ENCODE peak calls at places on chromosomes 2 and 18, in four cellular contexts. I is AG08395, N is upper lobe of right lung, B is breast epithelium. X is an unnamed sample.

GRCh38 chr2:11873766-11874165 is 127.3 kb downstream of the LPIN1 start:
- DNase-seq in I (no peak), N (no peak), B (no peak), X (no peak)

GRCh38 chr2:47009368-47009767 is 93.8 kb upstream of the MCFD2 start:
- DNase-seq in N (no peak), B (no peak), I (no peak), X (no peak)

GRCh38 chr18:14029512-14029911 is 102.7 kb downstream of the ZNF519 start:
- DNase-seq in N (no peak), B (no peak), I (no peak), X (no peak)

GRCh38 chr2:177992992-177993391 is 79.6 kb downstream of the PDE11A start:
- DNase-seq in I (no peak), B (no peak), N (no peak), X (no peak)

GRCh38 chr2:102604754-102605153 is 14.6 kb upstream of the SLC9A2 start:
- DNase-seq in B (no peak), N (no peak), I (no peak), X (no peak)

GRCh38 chr18:57846258-57846657 is 43.1 kb upstream of the ATP8B1 start:
- DNase-seq in N (no peak), B (no peak), I (peak), X (peak)

GRCh38 chr18:532023-532422 is 31.5 kb upstream of the COLEC12 start:
- DNase-seq in I (no peak), N (no peak), B (no peak), X (no peak)

GRCh38 chr2:230619471-230619870 is 93.2 kb upstream of the CAB39 start:
- DNase-seq in B (no peak), N (no peak), I (no peak), X (no peak)

GRCh38 chr18:62784338-62784965 is 69.1 kb downstream of the PHLPP1 start:
- DNase-seq in I (no peak), N (no peak), B (no peak), X (no peak)

GRCh38 chr2:109351164-109351756 is 222.3 kb downstream of the SH3RF3 start:
- DNase-seq in N (peak), B (peak), I (peak), X (peak)

GRCh38 chr18:76564117-76564516 is 69.1 kb upstream of the ZNF516 start:
- DNase-seq in I (no peak), N (no peak), B (no peak), X (no peak)

GRCh38 chr2:240565267-240566202 is 2.7 kb upstream of the RNPEPL1 start:
- DNase-seq in I (peak), B (peak), N (peak), X (peak)

GRCh38 chr18:51643483-51643882 is 446.0 kb upstream of the MEX3C start:
- DNase-seq in I (no peak), N (no peak), B (no peak), X (no peak)

GRCh38 chr2:28583899-28584553 is 88.2 kb downstream of the PLB1 start:
- DNase-seq in I (peak), B (no peak), N (peak), X (peak)

GRCh38 chr2:146806295-146807005 is 1038.4 kb upstream of the ACVR2A start:
- DNase-seq in N (no peak), B (no peak), I (no peak), X (no peak)

GRCh38 chr18:10559566-10560456 is 34.0 kb downstream of the NAPG start:
- DNase-seq in B (no peak), I (peak), N (no peak), X (no peak)

GRCh38 chr18:56315363-56315762 is 323.0 kb downstream of the TXNL1 start:
- DNase-seq in I (peak), N (no peak), B (no peak), X (no peak)

GRCh38 chr2:223692227-223692947 is 90.2 kb upstream of the SCG2 start:
- DNase-seq in N (no peak), B (no peak), I (peak), X (peak)

GRCh38 chr18:23593720-23594119 is 7.4 kb upstream of the NPC1 start:
- DNase-seq in I (peak), B (no peak), N (no peak), X (peak)

GRCh38 chr18:63216911-63217311 is 102.7 kb downstream of the BCL2 start:
- DNase-seq in I (no peak), B (no peak), N (no peak), X (peak)